ENCODE peak calls at places on chromosomes 7 and 10, in four cellular contexts. Z is ovary; Q is uterus; S is CD8-positive, alpha-beta memory T cell. E is an unnamed sample.

GRCh38 chr7:96320437-96320836 is 1.5 kb downstream of the SLC25A13 start:
- DNase-seq in Z (no peak), Q (no peak), S (no peak), E (no peak)

GRCh38 chr7:159198016-159198724 is 53.5 kb upstream of the VIPR2 start:
- DNase-seq in Z (no peak), S (peak), Q (no peak), E (no peak)

GRCh38 chr10:1396236-1396635 is 340.1 kb downstream of the WDR37 start:
- DNase-seq in S (no peak), Z (no peak), Q (no peak), E (no peak)

GRCh38 chr10:69061305-69062161 is 26.4 kb upstream of the SRGN start:
- DNase-seq in Z (peak), S (peak), Q (peak), E (peak)

GRCh38 chr10:86139066-86139657 is 227.4 kb downstream of the GRID1 start:
- DNase-seq in Z (no peak), S (no peak), Q (no peak), E (no peak)

GRCh38 chr10:93436577-93436976 is 45.6 kb downstream of the MYOF start:
- DNase-seq in S (no peak), Q (peak), Z (peak), E (no peak)

GRCh38 chr7:35035511-35035921 is 1.8 kb downstream of the DPY19L1 start:
- DNase-seq in Q (no peak), S (peak), Z (no peak), E (no peak)

GRCh38 chr7:47866120-47866519 is 82.1 kb downstream of the PKD1L1 start:
- DNase-seq in S (no peak), Z (no peak), Q (no peak), E (no peak)

GRCh38 chr7:30163231-30163894 is 28.6 kb downstream of the MTURN start:
- DNase-seq in Z (no peak), Q (no peak), S (peak), E (no peak)

GRCh38 chr7:27220440-27220955 is 20.6 kb upstream of the HOXA13 start:
- DNase-seq in Q (no peak), S (no peak), Z (no peak), E (no peak)

GRCh38 chr10:131568866-131569265 is 257.3 kb upstream of the TCERG1L start:
- DNase-seq in Z (no peak), Q (no peak), S (no peak), E (no peak)

GRCh38 chr10:132458595-132459251 is 61.7 kb downstream of the PWWP2B start:
- DNase-seq in Z (peak), S (peak), Q (peak), E (no peak)

GRCh38 chr7:106418526-106418925 is 133.7 kb upstream of the NAMPT start:
- DNase-seq in S (no peak), Q (no peak), Z (no peak), E (peak)

GRCh38 chr7:41108821-41109220 is 594.1 kb downstream of the INHBA start:
- DNase-seq in S (no peak), Z (no peak), Q (no peak), E (no peak)

GRCh38 chr7:41110186-41110585 is 592.7 kb downstream of the INHBA start:
- DNase-seq in S (no peak), Q (no peak), Z (no peak), E (no peak)

GRCh38 chr7:41107330-41107937 is 595.5 kb downstream of the INHBA start:
- DNase-seq in S (no peak), Z (no peak), Q (peak), E (peak)

GRCh38 chr7:41104621-41105020 is 598.3 kb downstream of the INHBA start:
- DNase-seq in S (no peak), Z (no peak), Q (no peak), E (no peak)

GRCh38 chr7:41107938-41108448 is 594.9 kb downstream of the INHBA start:
- DNase-seq in Q (no peak), S (no peak), Z (no peak), E (no peak)
- H3K27ac ChIP-seq in Q (no peak), S (no peak), Z (no peak), E (peak)

GRCh38 chr10:48459270-48460147 is 145.4 kb downstream of the ARHGAP22 start:
- DNase-seq in Z (peak), Q (peak), S (no peak), E (peak)

GRCh38 chr10:48458662-48459048 is 146.2 kb downstream of the ARHGAP22 start:
- DNase-seq in Q (no peak), Z (peak), S (no peak), E (peak)

GRCh38 chr10:48456808-48457761 is 147.8 kb downstream of the ARHGAP22 start:
- DNase-seq in Q (no peak), Z (no peak), S (no peak), E (peak)

GRCh38 chr10:48456361-48456804 is 148.5 kb downstream of the ARHGAP22 start:
- DNase-seq in Z (peak), S (no peak), Q (no peak), E (peak)

DNA sequence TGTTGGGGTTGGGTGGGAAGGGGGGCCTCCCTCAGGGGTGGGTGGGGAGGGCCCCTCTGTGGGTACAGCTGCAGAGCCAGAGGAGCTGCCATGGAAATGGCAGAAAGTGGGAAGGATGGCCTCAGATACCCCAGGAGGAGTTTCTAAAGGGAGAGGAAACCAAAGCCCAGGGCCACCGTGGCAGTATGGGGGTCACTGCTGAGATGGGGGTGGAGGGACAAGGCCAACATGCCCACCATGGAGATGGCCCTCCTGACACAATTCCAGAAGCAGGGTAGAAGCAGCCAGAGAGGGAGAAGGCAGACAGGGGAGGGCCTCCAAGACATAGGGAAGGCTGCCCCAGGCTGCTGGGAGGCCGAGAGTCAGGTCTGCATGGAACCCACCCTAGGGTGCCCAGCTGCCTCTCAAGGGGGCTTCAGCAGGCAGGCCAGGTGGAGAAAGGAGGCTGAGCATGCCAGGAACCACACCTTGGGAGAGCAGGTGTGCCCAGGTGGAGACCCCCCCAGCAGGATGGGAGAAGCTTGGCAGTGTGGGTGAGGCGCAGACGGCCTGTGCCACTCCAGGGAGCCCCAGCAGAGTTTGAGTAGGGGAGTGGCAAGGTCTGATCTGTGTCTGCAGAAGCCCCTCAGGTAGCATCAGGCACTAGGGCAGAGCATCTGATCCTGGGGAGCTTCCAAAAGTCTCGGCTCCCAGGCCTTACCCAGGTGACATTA is 146.8 kb downstream of the ARHGAP22 start:
- DNase-seq in Z (no peak), Q (no peak), S (no peak), E (peak)
- H3K4me3 ChIP-seq in Z (no peak), Q (no peak), S (no peak), E (no peak)

DNA sequence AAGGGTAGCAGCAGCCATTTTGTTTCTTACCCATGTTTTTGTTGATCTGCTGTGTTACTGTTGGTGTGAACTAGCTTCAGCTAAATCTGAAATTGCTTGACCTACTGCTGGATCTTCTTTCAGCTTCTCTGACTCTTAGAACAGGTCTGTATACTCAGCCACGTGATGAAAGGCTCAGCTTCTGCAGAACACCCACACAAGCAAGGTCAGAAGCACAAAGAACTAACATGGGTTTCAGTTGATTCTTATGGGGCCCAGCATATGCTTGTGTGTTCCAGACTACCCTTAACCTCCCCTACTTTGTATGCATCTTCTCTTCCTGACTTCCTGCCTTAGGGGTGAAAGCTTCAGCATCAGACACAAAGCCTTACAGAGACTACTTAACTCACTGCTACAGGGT is 186.8 kb downstream of the HGF start:
- DNase-seq in Q (no peak), Z (no peak), S (no peak), E (no peak)
- H3K27ac ChIP-seq in Q (no peak), Z (no peak), S (no peak), E (no peak)

GRCh38 chr7:127683776-127684681 is 32.0 kb downstream of the SND1 start:
- DNase-seq in Q (no peak), S (no peak), Z (no peak), E (no peak)
- H3K4me3 ChIP-seq in Q (no peak), S (no peak), Z (no peak), E (no peak)

E was measured in breast epithelium.